ENCODE peak calls at places on chromosome 3, in five cellular contexts. One of them, this sample, is unnamed.

GRCh38 chr3:185726254-185726967 is 98.4 kb downstream of the IGF2BP2 start:
- DNase-seq in transverse colon: no peak
- DNase-seq in endodermal cell: no peak
- DNase-seq in neural progenitor cell: no peak
- DNase-seq in IMR-90: no peak
- DNase-seq in this sample: no peak

GRCh38 chr3:187914231-187914630 is 169.0 kb upstream of the BCL6 start:
- DNase-seq in transverse colon: no peak
- DNase-seq in endodermal cell: no peak
- DNase-seq in neural progenitor cell: no peak
- DNase-seq in IMR-90: no peak
- DNase-seq in this sample: no peak

GRCh38 chr3:134087046-134087974 is 57.6 kb upstream of the SLCO2A1 start:
- DNase-seq in transverse colon: no peak
- DNase-seq in endodermal cell: peak
- DNase-seq in neural progenitor cell: no peak
- DNase-seq in IMR-90: peak
- DNase-seq in this sample: no peak

GRCh38 chr3:133931084-133931483 is 35.4 kb upstream of the RAB6B start:
- DNase-seq in transverse colon: no peak
- DNase-seq in endodermal cell: peak
- DNase-seq in neural progenitor cell: no peak
- DNase-seq in IMR-90: no peak
- DNase-seq in this sample: no peak

GRCh38 chr3:86982883-86983282 is 8.1 kb downstream of the VGLL3 start:
- DNase-seq in transverse colon: no peak
- DNase-seq in endodermal cell: no peak
- DNase-seq in neural progenitor cell: no peak
- DNase-seq in IMR-90: peak
- DNase-seq in this sample: no peak

GRCh38 chr3:63914312-63914711 is 2.1 kb upstream of the SCAANT1 start:
- DNase-seq in transverse colon: peak
- DNase-seq in endodermal cell: no peak
- DNase-seq in neural progenitor cell: no peak
- DNase-seq in IMR-90: peak
- DNase-seq in this sample: no peak

GRCh38 chr3:38978729-38979128 is 73.0 kb downstream of the SCN11A start:
- DNase-seq in transverse colon: no peak
- DNase-seq in endodermal cell: no peak
- DNase-seq in neural progenitor cell: no peak
- DNase-seq in IMR-90: no peak
- DNase-seq in this sample: no peak

GRCh38 chr3:150069633-150070032 is 98.9 kb upstream of the PFN2 start:
- DNase-seq in transverse colon: no peak
- DNase-seq in endodermal cell: no peak
- DNase-seq in neural progenitor cell: no peak
- DNase-seq in IMR-90: no peak
- DNase-seq in this sample: no peak

GRCh38 chr3:21356402-21356801 is 394.6 kb downstream of the ZNF385D start:
- DNase-seq in transverse colon: no peak
- DNase-seq in endodermal cell: no peak
- DNase-seq in neural progenitor cell: no peak
- DNase-seq in IMR-90: peak
- DNase-seq in this sample: no peak

GRCh38 chr3:85360742-85361387 is 402.1 kb downstream of the CADM2 start:
- DNase-seq in transverse colon: peak
- DNase-seq in endodermal cell: peak
- DNase-seq in neural progenitor cell: peak
- DNase-seq in IMR-90: peak
- DNase-seq in this sample: no peak

GRCh38 chr3:99929409-99930139 is 111.9 kb downstream of the CMSS1 start:
- DNase-seq in transverse colon: peak
- DNase-seq in endodermal cell: peak
- DNase-seq in neural progenitor cell: no peak
- DNase-seq in IMR-90: peak
- DNase-seq in this sample: no peak

GRCh38 chr3:57855943-57856342 is 99.8 kb downstream of the SLMAP start:
- DNase-seq in transverse colon: no peak
- DNase-seq in endodermal cell: no peak
- DNase-seq in neural progenitor cell: no peak
- DNase-seq in IMR-90: peak
- DNase-seq in this sample: no peak

GRCh38 chr3:70488816-70489215 is 176.4 kb upstream of the MDFIC2 start:
- DNase-seq in transverse colon: no peak
- DNase-seq in endodermal cell: no peak
- DNase-seq in neural progenitor cell: no peak
- DNase-seq in IMR-90: no peak
- DNase-seq in this sample: no peak

GRCh38 chr3:50050361-50050760 is 38.4 kb upstream of the RBM5 start:
- DNase-seq in transverse colon: no peak
- DNase-seq in endodermal cell: no peak
- DNase-seq in neural progenitor cell: no peak
- DNase-seq in IMR-90: peak
- DNase-seq in this sample: no peak

DNA sequence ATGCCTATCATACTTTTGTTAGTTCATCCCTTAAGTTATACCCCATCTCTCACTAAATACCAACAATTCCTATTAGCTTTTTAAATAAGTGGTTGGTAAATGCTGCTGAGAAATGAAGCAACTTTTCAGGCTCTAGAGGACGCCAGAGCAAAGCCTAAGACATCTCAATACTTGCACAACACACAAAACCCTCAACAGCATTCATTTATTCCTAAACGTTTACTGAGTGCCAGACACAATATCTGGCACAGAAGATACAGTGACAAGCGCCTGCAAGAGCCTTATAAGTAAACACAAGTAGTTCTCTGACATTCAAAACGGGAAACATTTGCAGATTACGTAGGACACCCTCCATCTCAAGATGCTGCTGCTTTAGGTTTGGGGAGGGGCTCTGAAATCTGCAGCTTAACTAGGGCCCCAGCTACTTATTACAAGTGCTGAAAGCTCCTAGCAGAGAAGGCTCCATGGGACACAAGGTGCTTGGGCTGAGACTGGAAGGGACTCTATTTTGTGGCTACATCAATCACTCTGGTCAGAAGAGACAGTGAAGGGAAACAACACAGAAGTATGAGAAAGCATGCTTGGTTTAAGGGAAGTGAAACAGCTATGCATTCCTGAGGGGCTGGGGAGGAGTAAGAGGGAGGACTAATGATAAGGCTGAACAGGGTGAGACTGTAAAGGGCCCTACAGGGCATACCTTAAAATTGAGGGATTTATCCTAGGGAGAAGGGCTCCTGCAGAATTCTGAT is 311.3 kb downstream of the PLCL2 start:
- DNase-seq in transverse colon: no peak
- DNase-seq in endodermal cell: no peak
- DNase-seq in neural progenitor cell: peak
- DNase-seq in IMR-90: peak
- DNase-seq in this sample: no peak
- TF ChIP-seq CTCF in transverse colon: no peak
- TF ChIP-seq CTCF in endodermal cell: peak
- TF ChIP-seq CTCF in neural progenitor cell: peak
- TF ChIP-seq CTCF in IMR-90: peak
- TF ChIP-seq CTCF in this sample: peak

GRCh38 chr3:126926684-126927404 is 56.1 kb upstream of the PLXNA1 start:
- DNase-seq in transverse colon: no peak
- DNase-seq in endodermal cell: no peak
- DNase-seq in neural progenitor cell: no peak
- DNase-seq in IMR-90: peak
- DNase-seq in this sample: no peak
- TF ChIP-seq CTCF in transverse colon: no peak
- TF ChIP-seq CTCF in endodermal cell: no peak
- TF ChIP-seq CTCF in neural progenitor cell: no peak
- TF ChIP-seq CTCF in IMR-90: peak
- TF ChIP-seq CTCF in this sample: no peak

GRCh38 chr3:52155912-52156311 is 1.7 kb upstream of the POC1A start:
- DNase-seq in transverse colon: no peak
- DNase-seq in endodermal cell: no peak
- DNase-seq in neural progenitor cell: no peak
- DNase-seq in IMR-90: no peak
- DNase-seq in this sample: no peak

GRCh38 chr3:52150357-52150756 is 3.9 kb downstream of the POC1A start:
- DNase-seq in transverse colon: no peak
- DNase-seq in endodermal cell: no peak
- DNase-seq in neural progenitor cell: no peak
- DNase-seq in IMR-90: no peak
- DNase-seq in this sample: no peak

GRCh38 chr3:52150860-52151259 is 3.4 kb downstream of the POC1A start:
- DNase-seq in transverse colon: no peak
- DNase-seq in endodermal cell: no peak
- DNase-seq in neural progenitor cell: no peak
- DNase-seq in IMR-90: no peak
- DNase-seq in this sample: no peak

GRCh38 chr3:52154135-52155094 is at the start of gene POC1A:
- DNase-seq in transverse colon: peak
- DNase-seq in endodermal cell: peak
- DNase-seq in neural progenitor cell: peak
- DNase-seq in IMR-90: peak
- DNase-seq in this sample: peak

DNA sequence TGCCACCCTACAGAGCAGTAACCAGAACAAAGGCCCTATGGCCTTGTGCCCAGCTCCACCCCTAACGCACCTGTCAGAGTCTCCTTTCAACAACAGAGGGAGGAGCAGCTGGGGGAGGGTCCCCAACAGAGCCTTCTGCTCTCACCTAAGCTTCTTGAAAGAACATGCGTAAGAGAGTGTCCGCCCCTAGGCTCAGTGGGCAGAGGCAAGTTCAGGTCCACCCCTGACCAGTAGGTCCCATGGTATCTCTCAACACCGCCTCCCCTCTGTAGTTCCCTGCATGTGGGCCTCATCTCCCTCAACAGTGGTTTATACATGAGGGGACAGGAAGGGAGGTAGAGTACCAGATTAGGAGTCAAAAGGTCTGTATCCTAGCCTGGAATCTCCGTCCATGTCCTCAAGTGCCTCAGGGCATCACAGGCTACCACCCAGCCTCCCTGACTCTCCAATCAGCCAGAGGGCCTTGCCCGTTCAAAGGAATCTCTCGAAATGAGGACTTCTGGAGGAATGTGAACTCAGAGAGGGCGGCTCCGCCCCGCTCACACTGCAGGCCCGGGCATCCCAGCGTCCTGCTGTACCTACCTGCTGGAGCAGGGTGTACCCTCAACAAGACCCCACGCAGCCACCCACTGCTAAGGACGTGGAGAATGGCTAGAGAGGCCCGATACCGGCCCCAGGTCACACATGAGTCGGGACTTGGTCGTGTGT is 680 bp downstream of the POC1A start:
- DNase-seq in transverse colon: peak
- DNase-seq in endodermal cell: peak
- DNase-seq in neural progenitor cell: peak
- DNase-seq in IMR-90: peak
- DNase-seq in this sample: no peak
- TF ChIP-seq CTCF in transverse colon: no peak
- TF ChIP-seq CTCF in endodermal cell: peak
- TF ChIP-seq CTCF in neural progenitor cell: no peak
- TF ChIP-seq CTCF in IMR-90: no peak
- TF ChIP-seq CTCF in this sample: no peak

GRCh38 chr3:190446492-190447301 is 3.0 kb downstream of the TMEM207 start:
- DNase-seq in transverse colon: no peak
- DNase-seq in endodermal cell: no peak
- DNase-seq in neural progenitor cell: no peak
- DNase-seq in IMR-90: no peak
- DNase-seq in this sample: no peak

GRCh38 chr3:190444036-190444435 is 5.7 kb downstream of the TMEM207 start:
- DNase-seq in transverse colon: no peak
- DNase-seq in endodermal cell: no peak
- DNase-seq in neural progenitor cell: no peak
- DNase-seq in IMR-90: no peak
- DNase-seq in this sample: no peak

GRCh38 chr3:190444576-190445145 is 5.0 kb downstream of the TMEM207 start:
- DNase-seq in transverse colon: no peak
- DNase-seq in endodermal cell: no peak
- DNase-seq in neural progenitor cell: no peak
- DNase-seq in IMR-90: peak
- DNase-seq in this sample: no peak

GRCh38 chr3:190442240-190442639 is 7.5 kb downstream of the TMEM207 start:
- DNase-seq in transverse colon: no peak
- DNase-seq in endodermal cell: no peak
- DNase-seq in neural progenitor cell: no peak
- DNase-seq in IMR-90: no peak
- DNase-seq in this sample: no peak

DNA sequence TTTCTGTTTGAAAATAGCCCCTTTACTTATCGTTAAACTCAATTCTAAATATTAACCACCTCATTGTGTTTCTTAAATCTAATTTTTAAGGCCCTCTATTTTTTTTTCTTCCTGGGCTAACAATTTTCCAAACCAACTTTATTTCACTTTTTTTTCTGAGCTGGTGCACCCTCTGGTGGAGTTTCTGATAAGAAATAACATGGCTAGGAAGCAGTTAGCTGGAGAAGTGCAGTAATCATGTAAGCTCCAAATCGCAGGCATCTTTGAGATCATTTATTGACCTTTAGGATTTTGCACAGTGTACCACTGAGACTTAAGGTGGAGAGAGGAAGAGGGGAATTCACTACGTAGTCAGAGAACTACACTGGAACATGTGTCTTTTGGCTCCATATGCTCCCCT is 6.4 kb downstream of the TMEM207 start:
- DNase-seq in transverse colon: no peak
- DNase-seq in endodermal cell: no peak
- DNase-seq in neural progenitor cell: peak
- DNase-seq in IMR-90: peak
- DNase-seq in this sample: no peak
- TF ChIP-seq CTCF in transverse colon: no peak
- TF ChIP-seq CTCF in endodermal cell: peak
- TF ChIP-seq CTCF in neural progenitor cell: peak
- TF ChIP-seq CTCF in IMR-90: peak
- TF ChIP-seq CTCF in this sample: peak

GRCh38 chr3:107204121-107204520 is 173.1 kb upstream of the CCDC54 start:
- DNase-seq in transverse colon: no peak
- DNase-seq in endodermal cell: no peak
- DNase-seq in neural progenitor cell: no peak
- DNase-seq in IMR-90: no peak
- DNase-seq in this sample: no peak

GRCh38 chr3:107199962-107200465 is 177.2 kb upstream of the CCDC54 start:
- DNase-seq in transverse colon: no peak
- DNase-seq in endodermal cell: no peak
- DNase-seq in neural progenitor cell: no peak
- DNase-seq in IMR-90: no peak
- DNase-seq in this sample: no peak

GRCh38 chr3:107205354-107205753 is 171.9 kb upstream of the CCDC54 start:
- DNase-seq in transverse colon: no peak
- DNase-seq in endodermal cell: no peak
- DNase-seq in neural progenitor cell: peak
- DNase-seq in IMR-90: no peak
- DNase-seq in this sample: no peak

GRCh38 chr3:107198522-107199271 is 178.5 kb upstream of the CCDC54 start:
- DNase-seq in transverse colon: no peak
- DNase-seq in endodermal cell: no peak
- DNase-seq in neural progenitor cell: no peak
- DNase-seq in IMR-90: peak
- DNase-seq in this sample: no peak

GRCh38 chr3:107201146-107201545 is 176.1 kb upstream of the CCDC54 start:
- DNase-seq in transverse colon: no peak
- DNase-seq in endodermal cell: no peak
- DNase-seq in neural progenitor cell: no peak
- DNase-seq in IMR-90: no peak
- DNase-seq in this sample: no peak
- TF ChIP-seq CTCF in transverse colon: no peak
- TF ChIP-seq CTCF in endodermal cell: no peak
- TF ChIP-seq CTCF in neural progenitor cell: no peak
- TF ChIP-seq CTCF in IMR-90: no peak
- TF ChIP-seq CTCF in this sample: no peak

This sample was measured in D721Med.